ENCODE peak calls at places on chromosome 13, in four cellular contexts. X, B, N and A are unnamed samples.

GRCh38 chr13:110106726-110107125 is 200.2 kb downstream of the COL4A1 start:
- DNase-seq in N (peak; percentile 39), X (no peak), B (no peak), A (no peak)

GRCh38 chr13:71968025-71968424 is 101.0 kb upstream of the DACH1 start:
- DNase-seq in N (peak; percentile 25), B (no peak), X (no peak), A (no peak)

GRCh38 chr13:95122063-95122462 is 179.2 kb downstream of the ABCC4 start:
- DNase-seq in B (no peak), N (peak; percentile 26), X (no peak), A (no peak)

GRCh38 chr13:94233401-94233800 is 246.1 kb downstream of the DCT start:
- DNase-seq in X (no peak), B (no peak), N (peak; percentile 93), A (peak; percentile 1)

GRCh38 chr13:48975926-48976676 is 389 bp downstream of the FNDC3A start:
- DNase-seq in B (peak; percentile 78), X (peak; percentile 74), N (peak; percentile 78), A (peak; percentile 86)

GRCh38 chr13:73335226-73335625 is 276.4 kb downstream of the KLF5 start:
- DNase-seq in N (peak; percentile 82), B (no peak), X (no peak), A (no peak)

GRCh38 chr13:113452942-113453901 is at the start of gene ADPRHL1:
- DNase-seq in X (no peak), N (no peak), B (no peak), A (no peak)

GRCh38 chr13:66036024-66036614 is 1194.0 kb downstream of the PCDH9 start:
- DNase-seq in B (no peak), N (peak; percentile 42), X (no peak), A (no peak)

GRCh38 chr13:50466554-50466953 is 376.9 kb downstream of the DLEU7 start:
- DNase-seq in N (no peak), X (no peak), B (no peak), A (no peak)

GRCh38 chr13:32468502-32469147 is 40.7 kb upstream of the N4BP2L1 start:
- DNase-seq in N (peak; percentile 20), X (no peak), B (no peak), A (no peak)

GRCh38 chr13:104586010-104586746 is 1520.0 kb upstream of the SLC10A2 start:
- DNase-seq in X (no peak), B (no peak), N (peak; percentile 85), A (no peak)

GRCh38 chr13:60411464-60411863 is 14.4 kb downstream of the TDRD3 start:
- DNase-seq in B (no peak), N (no peak), X (no peak), A (no peak)

GRCh38 chr13:102333320-102334181 is 68.3 kb downstream of the FGF14 start:
- DNase-seq in X (no peak), B (no peak), N (no peak), A (no peak)

GRCh38 chr13:43061496-43062280 is 38.3 kb downstream of the DNAJC15 start:
- DNase-seq in B (no peak), N (no peak), X (no peak), A (no peak)

GRCh38 chr13:92805766-92806165 is 420.8 kb upstream of the GPC6 start:
- DNase-seq in B (no peak), X (no peak), N (no peak), A (no peak)

GRCh38 chr13:110628952-110629701 is 13.8 kb downstream of the NAXD start:
- DNase-seq in X (no peak), B (no peak), N (peak; percentile 74), A (no peak)

GRCh38 chr13:106101201-106101600 is 434.3 kb downstream of the EFNB2 start:
- DNase-seq in B (no peak), X (no peak), N (peak; percentile 57), A (no peak)

GRCh38 chr13:96020155-96020575 is 33.0 kb downstream of the UGGT2 start:
- DNase-seq in N (peak; percentile 64), X (no peak), B (no peak), A (peak; percentile 13)

GRCh38 chr13:44141213-44141724 is 232.4 kb upstream of the SERP2 start:
- DNase-seq in B (no peak), X (no peak), N (peak; percentile 27), A (no peak)

GRCh38 chr13:43487459-43487858 is 299.3 kb downstream of the ENOX1 start:
- DNase-seq in B (no peak), X (no peak), N (no peak), A (no peak)

GRCh38 chr13:41962994-41963393 is 2.1 kb upstream of the VWA8 start:
- DNase-seq in X (no peak), B (no peak), N (no peak), A (no peak)

GRCh38 chr13:72781461-72782439 is at the start of the genes DIS3 and PIBF1:
- DNase-seq in B (peak; percentile 91), X (peak; percentile 92), N (peak; percentile 98), A (peak; percentile 92)

GRCh38 chr13:66014757-66015156 is 1215.4 kb downstream of the PCDH9 start:
- DNase-seq in X (no peak), B (no peak), N (no peak), A (no peak)

GRCh38 chr13:41645313-41645712 is 188.0 kb downstream of the RGCC start:
- DNase-seq in B (no peak), X (no peak), N (peak; percentile 89), A (no peak)

GRCh38 chr13:50693755-50694154 is 149.7 kb downstream of the DLEU7 start:
- DNase-seq in X (no peak), N (peak; percentile 80), B (no peak), A (no peak)

GRCh38 chr13:31351376-31351775 is 151.6 kb downstream of the B3GLCT start:
- DNase-seq in B (no peak), X (no peak), N (no peak), A (no peak)

GRCh38 chr13:110644892-110645521 is 29.7 kb downstream of the NAXD start:
- DNase-seq in N (peak; percentile 76), X (peak; percentile 22), B (no peak), A (peak; percentile 72)

GRCh38 chr13:75153834-75154233 is 328.1 kb downstream of the TBC1D4 start:
- DNase-seq in X (no peak), B (no peak), N (peak; percentile 32), A (no peak)

GRCh38 chr13:99656843-99657506 is 155.7 kb downstream of the TM9SF2 start:
- DNase-seq in N (no peak), B (no peak), X (no peak), A (no peak)

DNA sequence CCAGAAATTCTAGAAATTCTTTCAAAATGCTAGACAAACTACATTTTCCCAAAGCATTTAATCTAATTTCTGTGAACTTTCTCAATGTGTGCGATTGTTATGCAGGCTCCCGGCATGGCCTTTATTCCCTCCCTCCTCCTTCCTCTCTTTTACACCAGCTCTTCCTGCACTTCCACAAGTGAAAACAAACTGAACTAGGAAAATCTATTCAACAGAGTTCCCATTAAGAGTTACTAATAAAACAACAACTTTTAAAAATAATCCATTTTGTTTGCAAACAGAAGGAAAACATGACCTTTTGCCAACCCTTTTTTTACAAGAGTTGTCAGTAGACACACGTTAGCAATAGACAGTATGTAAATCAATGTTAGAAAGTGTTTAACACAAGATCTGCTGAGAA is 98.2 kb downstream of the FOXO1 start:
- DNase-seq in N (no peak), B (no peak), X (no peak), A (no peak)
- H3K27ac ChIP-seq in N (no peak overlapping the region), B (no peak overlapping the region), X (no peak overlapping the region), A (no peak overlapping the region)

GRCh38 chr13:30053904-30054303 is 203.5 kb upstream of the UBL3 start:
- DNase-seq in B (no peak), X (no peak), N (no peak), A (no peak)
- H3K27ac ChIP-seq in B (no peak overlapping the region), X (no peak overlapping the region), N (no peak overlapping the region), A (no peak overlapping the region)

DNA sequence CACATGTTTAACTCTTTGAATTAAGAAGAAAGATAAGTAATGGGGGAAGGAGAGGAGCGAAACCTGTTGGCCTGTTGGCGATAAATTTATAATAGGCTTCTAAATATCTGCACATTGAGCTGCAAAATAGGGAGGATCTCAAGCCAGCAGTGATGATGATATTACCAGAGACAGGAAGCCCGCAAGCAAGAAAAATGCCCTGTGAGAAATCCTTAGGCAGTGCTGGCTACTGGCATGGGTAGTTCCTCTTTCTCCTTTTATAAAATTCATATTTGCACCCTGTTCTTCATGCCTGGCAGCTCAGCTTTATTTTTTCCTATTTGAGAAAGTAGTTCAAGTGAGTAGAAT is 858 bp upstream of the USP12 start:
- DNase-seq in X (no peak), B (no peak), N (peak; percentile 55), A (no peak)
- H3K27ac ChIP-seq in X (peak overlapping the region; percentile 89), B (peak overlapping the region; percentile 91), N (peak overlapping the region; percentile 89), A (peak overlapping the region; percentile 88)

DNA sequence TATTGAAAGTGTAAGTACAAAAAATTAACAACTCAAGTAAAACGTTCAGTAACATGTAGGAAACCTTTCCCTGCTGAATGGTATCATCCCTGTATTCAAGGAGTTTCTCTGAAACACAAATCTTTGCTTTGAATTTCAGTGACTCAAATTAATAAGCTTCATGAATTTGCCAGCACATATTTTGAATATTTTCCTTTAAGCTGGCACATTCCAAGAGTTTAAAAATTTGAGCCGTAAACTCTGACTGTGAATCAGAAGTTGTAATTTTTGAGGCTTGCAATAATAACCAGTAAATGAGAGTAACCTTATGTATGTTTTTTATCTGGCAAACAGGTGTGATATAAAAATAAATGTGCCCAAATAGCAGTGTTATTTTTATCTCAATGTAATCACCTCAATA is 1722.6 kb upstream of the PRR20A start:
- DNase-seq in N (no peak), B (no peak), X (no peak), A (no peak)
- H3K27ac ChIP-seq in N (no peak overlapping the region), B (no peak overlapping the region), X (no peak overlapping the region), A (no peak overlapping the region)